ENCODE peak calls at places on chromosomes 6 and 20, in six cellular contexts. One of them, this sample, is unnamed.

GRCh38 chr20:36528875-36529425 is 12.4 kb upstream of the MYL9 start:
- DNase-seq in cardiac muscle cell: no peak
- DNase-seq in stimulated activated CD4-positive, alpha-beta T cell treated with anti-CD3 and anti-CD28 coated beads, Interleukin-1b, Interleukin-23, amount 100 ng/mL, for 24 hours: no peak
- DNase-seq in IMR-90: no peak
- DNase-seq in hypothalamus: no peak
- DNase-seq in SW480: no peak
- DNase-seq in this sample: no peak

GRCh38 chr6:87945181-87945580 is 102.5 kb upstream of the SPACA1 start:
- DNase-seq in cardiac muscle cell: no peak
- DNase-seq in stimulated activated CD4-positive, alpha-beta T cell treated with anti-CD3 and anti-CD28 coated beads, Interleukin-1b, Interleukin-23, amount 100 ng/mL, for 24 hours: no peak
- DNase-seq in IMR-90: no peak
- DNase-seq in hypothalamus: no peak
- DNase-seq in SW480: no peak
- DNase-seq in this sample: no peak

GRCh38 chr6:23535071-23535470 is 590.9 kb upstream of the NRSN1 start:
- DNase-seq in cardiac muscle cell: no peak
- DNase-seq in stimulated activated CD4-positive, alpha-beta T cell treated with anti-CD3 and anti-CD28 coated beads, Interleukin-1b, Interleukin-23, amount 100 ng/mL, for 24 hours: no peak
- DNase-seq in IMR-90: no peak
- DNase-seq in hypothalamus: no peak
- DNase-seq in SW480: no peak
- DNase-seq in this sample: no peak

GRCh38 chr20:313948-314347 is 11.4 kb upstream of the SOX12 start:
- DNase-seq in cardiac muscle cell: no peak
- DNase-seq in stimulated activated CD4-positive, alpha-beta T cell treated with anti-CD3 and anti-CD28 coated beads, Interleukin-1b, Interleukin-23, amount 100 ng/mL, for 24 hours: no peak
- DNase-seq in IMR-90: peak; percentile 83
- DNase-seq in hypothalamus: no peak
- DNase-seq in SW480: no peak
- DNase-seq in this sample: no peak

GRCh38 chr20:37880726-37881591 is 22.0 kb upstream of the VSTM2L start:
- DNase-seq in cardiac muscle cell: peak; percentile 44
- DNase-seq in stimulated activated CD4-positive, alpha-beta T cell treated with anti-CD3 and anti-CD28 coated beads, Interleukin-1b, Interleukin-23, amount 100 ng/mL, for 24 hours: no peak
- DNase-seq in IMR-90: no peak
- DNase-seq in hypothalamus: no peak
- DNase-seq in SW480: no peak
- DNase-seq in this sample: no peak

GRCh38 chr6:5130135-5130866 is 45.2 kb downstream of the PPP1R3G start:
- DNase-seq in cardiac muscle cell: no peak
- DNase-seq in stimulated activated CD4-positive, alpha-beta T cell treated with anti-CD3 and anti-CD28 coated beads, Interleukin-1b, Interleukin-23, amount 100 ng/mL, for 24 hours: no peak
- DNase-seq in IMR-90: no peak
- DNase-seq in hypothalamus: no peak
- DNase-seq in SW480: no peak
- DNase-seq in this sample: no peak

GRCh38 chr6:90256698-90257485 is 39.8 kb downstream of the BACH2 start:
- DNase-seq in cardiac muscle cell: peak; percentile 67
- DNase-seq in stimulated activated CD4-positive, alpha-beta T cell treated with anti-CD3 and anti-CD28 coated beads, Interleukin-1b, Interleukin-23, amount 100 ng/mL, for 24 hours: no peak
- DNase-seq in IMR-90: peak; percentile 90
- DNase-seq in hypothalamus: no peak
- DNase-seq in SW480: no peak
- DNase-seq in this sample: no peak

GRCh38 chr20:22577515-22578220 is 6.7 kb downstream of the FOXA2 start:
- DNase-seq in cardiac muscle cell: no peak
- DNase-seq in stimulated activated CD4-positive, alpha-beta T cell treated with anti-CD3 and anti-CD28 coated beads, Interleukin-1b, Interleukin-23, amount 100 ng/mL, for 24 hours: no peak
- DNase-seq in IMR-90: no peak
- DNase-seq in hypothalamus: no peak
- DNase-seq in SW480: no peak
- DNase-seq in this sample: no peak